ENCODE peak calls at places on chromosomes 3 and 15, in ten cellular contexts. F, J, C, G, Y, R, T, Z, Q and E are unnamed samples.

GRCh38 chr3:6549296-6549695 is 311.6 kb upstream of the GRM7 start:
- DNase-seq in R (no peak), F (no peak), C (no peak), Y (no peak), T (no peak), G (no peak), Z (no peak), J (no peak), Q (no peak), E (no peak)

GRCh38 chr15:62067448-62068044 is 769 bp downstream of the C2CD4A start:
- DNase-seq in C (peak; percentile 31), R (no peak), T (no peak), G (peak; percentile 80), Q (no peak), Y (no peak), F (no peak), J (no peak), Z (no peak), E (peak; percentile 63)

GRCh38 chr3:48555231-48555948 is 1.2 kb downstream of the PFKFB4 start:
- DNase-seq in Q (no peak), C (no peak), F (no peak), Z (no peak), R (no peak), J (no peak), Y (no peak), T (no peak), G (peak; percentile 5), E (no peak)

GRCh38 chr3:87370007-87370406 is 93.6 kb upstream of the POU1F1 start:
- DNase-seq in R (peak; percentile 3), G (no peak), J (no peak), Y (no peak), Z (no peak), F (no peak), Q (peak; percentile 17), T (no peak), C (no peak), E (no peak)

GRCh38 chr3:20154078-20154477 is 31.9 kb downstream of the SGO1 start:
- DNase-seq in J (no peak), F (no peak), C (no peak), Z (no peak), Y (no peak), Q (no peak), G (no peak), R (no peak), T (no peak), E (no peak)

GRCh38 chr15:63114465-63114864 is 7.2 kb upstream of the LACTB start:
- DNase-seq in Y (no peak), G (no peak), Z (no peak), F (no peak), R (no peak), Q (no peak), J (no peak), T (no peak), C (no peak), E (no peak)

GRCh38 chr3:138051946-138052802 is 42.2 kb downstream of the CLDN18 start:
- DNase-seq in C (peak; percentile 68), J (no peak), F (no peak), R (no peak), G (no peak), Q (peak; percentile 74), T (no peak), Z (peak; percentile 7), Y (peak; percentile 82), E (peak; percentile 43)

GRCh38 chr15:72117448-72117697 is 577 bp downstream of the MYO9A start:
- DNase-seq in Z (peak; percentile 87), T (peak; percentile 86), J (peak; percentile 83), R (peak; percentile 67), C (peak; percentile 82), F (peak; percentile 43), Q (peak; percentile 77), Y (peak; percentile 87), G (peak; percentile 95), E (peak; percentile 90)

GRCh38 chr15:81813215-81813614 is 232.6 kb downstream of the MEX3B start:
- DNase-seq in Q (peak; percentile 47), Z (no peak), F (no peak), R (no peak), Y (no peak), C (no peak), G (no peak), J (no peak), T (no peak), E (no peak)

GRCh38 chr3:108301695-108302404 is 5.5 kb downstream of the HHLA2 start:
- DNase-seq in Z (no peak), Q (no peak), F (no peak), J (no peak), G (no peak), T (no peak), R (no peak), C (no peak), Y (peak; percentile 24), E (no peak)

GRCh38 chr15:77495806-77496589 is 75.3 kb downstream of the HMG20A start:
- DNase-seq in J (no peak), C (peak; percentile 43), Z (no peak), F (no peak), Q (peak; percentile 59), R (no peak), G (no peak), T (no peak), Y (no peak), E (no peak)

GRCh38 chr15:84981054-84981710 is 474 bp upstream of the PDE8A start:
- DNase-seq in T (peak; percentile 89), G (peak; percentile 100), C (peak; percentile 98), Z (peak; percentile 99), F (peak; percentile 96), J (peak; percentile 91), Q (peak; percentile 99), Y (peak; percentile 99), R (peak; percentile 92), E (peak; percentile 98)

GRCh38 chr3:29415824-29416223 is 135.0 kb downstream of the RBMS3 start:
- DNase-seq in C (no peak), F (no peak), T (no peak), J (no peak), R (peak; percentile 35), Z (no peak), Q (no peak), G (no peak), Y (no peak), E (no peak)

GRCh38 chr15:32825219-32825618 is 107.4 kb downstream of the GREM1 start:
- DNase-seq in F (no peak), C (peak; percentile 63), J (no peak), Z (no peak), T (no peak), Q (peak; percentile 69), Y (no peak), R (peak; percentile 29), G (no peak), E (no peak)
- H3K4me3 ChIP-seq in F (no peak overlapping the region), C (peak overlapping the region; percentile 23), J (no peak overlapping the region), Z (no peak overlapping the region), T (no peak overlapping the region), Q (peak overlapping the region; percentile 37), Y (no peak overlapping the region), R (peak overlapping the region; percentile 11), G (no peak overlapping the region), E (no peak overlapping the region)

GRCh38 chr3:85303156-85303555 is 344.4 kb downstream of the CADM2 start:
- DNase-seq in C (no peak), R (no peak), Y (no peak), Q (no peak), Z (no peak), J (no peak), G (no peak), T (no peak), F (no peak), E (no peak)

GRCh38 chr3:85304360-85304964 is 345.7 kb downstream of the CADM2 start:
- DNase-seq in R (peak; percentile 1), G (no peak), J (no peak), C (no peak), F (no peak), Y (no peak), Q (peak; percentile 22), Z (peak; percentile 3), T (no peak), E (no peak)
- TF ChIP-seq CTCF in R (peak; percentile 37), G (no peak), J (no peak), C (peak; percentile 2), F (no peak), Y (no peak), Q (peak; percentile 48), Z (peak; percentile 52), T (no peak), E (no peak)

GRCh38 chr15:66854012-66854965 is 152.3 kb downstream of the SMAD6 start:
- DNase-seq in J (peak; percentile 47), Q (no peak), Y (no peak), T (no peak), F (no peak), G (no peak), C (no peak), Z (no peak), R (no peak), E (no peak)
- H3K4me3 ChIP-seq in J (no peak overlapping the region), Q (no peak overlapping the region), Y (no peak overlapping the region), T (no peak overlapping the region), F (no peak overlapping the region), G (no peak overlapping the region), C (no peak overlapping the region), Z (no peak overlapping the region), R (no peak overlapping the region), E (no peak overlapping the region)

DNA sequence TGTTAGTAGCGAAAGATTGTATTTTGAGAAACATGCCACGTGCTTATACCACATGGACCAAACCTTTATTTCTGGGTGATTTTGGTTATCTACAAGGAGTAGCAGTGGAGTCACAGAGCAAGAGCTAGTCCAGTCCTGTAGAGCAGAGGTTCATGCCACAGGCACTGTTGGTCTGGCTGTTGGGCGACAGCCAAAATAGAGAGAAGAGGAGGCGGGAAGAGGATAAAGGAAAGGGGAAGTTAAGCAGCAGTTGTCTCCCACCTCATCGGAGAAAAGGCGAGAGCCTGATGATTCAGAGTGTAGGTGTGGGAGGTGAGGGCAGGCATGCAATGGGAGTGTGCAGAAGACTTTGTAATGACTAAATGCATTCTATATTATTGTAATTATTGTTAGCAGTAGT is 237.5 kb upstream of the ROPN1 start:
- DNase-seq in R (peak; percentile 44), J (no peak), T (no peak), F (no peak), Y (no peak), G (no peak), Z (no peak), Q (no peak), C (no peak), E (no peak)
- TF ChIP-seq CTCF in R (no peak), J (no peak), T (no peak), F (no peak), Y (no peak), G (no peak), Z (no peak), Q (no peak), C (no peak), E (no peak)

DNA sequence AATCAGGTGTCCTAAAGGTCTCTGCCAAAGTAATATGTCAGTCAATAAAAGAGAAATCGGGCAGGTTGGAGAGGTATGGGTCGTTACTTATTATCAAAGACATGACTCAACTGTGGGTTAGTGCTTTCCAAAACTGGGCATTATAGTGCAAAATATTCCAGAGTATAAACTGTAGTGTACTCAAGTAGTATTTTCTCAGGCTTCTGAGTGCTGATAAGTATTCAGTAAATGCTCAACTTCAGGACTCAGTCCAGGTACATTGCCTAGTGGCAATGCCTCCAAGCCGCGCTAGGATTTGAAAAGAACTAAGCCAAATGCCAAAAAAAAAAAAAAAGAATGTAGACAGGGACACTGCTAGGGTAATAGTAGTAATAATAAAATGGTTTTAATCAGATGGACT is 233.2 kb downstream of the CPNE4 start:
- DNase-seq in R (no peak), T (no peak), Q (no peak), G (no peak), Z (no peak), F (no peak), C (no peak), J (no peak), Y (no peak), E (no peak)
- H3K4me3 ChIP-seq in R (no peak overlapping the region), T (no peak overlapping the region), Q (no peak overlapping the region), G (no peak overlapping the region), Z (no peak overlapping the region), F (no peak overlapping the region), C (no peak overlapping the region), J (no peak overlapping the region), Y (no peak overlapping the region), E (no peak overlapping the region)